ENCODE peak calls at places on chromosomes 6 and 20, in four cellular contexts. C is heart left ventricle; Y is non-pigmented ciliary epithelial cell; M is stimulated activated effector memory CD8-positive, alpha-beta T cell treated with anti-CD3 and anti-CD28 coated beads, Interleukin-12 subunit alpha, Interleukin-12 subunit beta, amount 100 ng/mL, for 72 hours. L is an unnamed sample.

GRCh38 chr6:53326372-53327016 is 22.3 kb downstream of the ELOVL5 start:
- DNase-seq in M (no peak), Y (peak; percentile 97), C (peak; percentile 60), L (no peak)

GRCh38 chr6:87920245-87920644 is 127.4 kb upstream of the SPACA1 start:
- DNase-seq in Y (no peak), M (no peak), C (no peak), L (no peak)

GRCh38 chr6:69835414-69836179 is 30.8 kb upstream of the COL19A1 start:
- DNase-seq in M (no peak), C (no peak), Y (peak; percentile 67), L (no peak)

GRCh38 chr20:36398515-36398914 is 92.4 kb downstream of the DLGAP4 start:
- DNase-seq in Y (no peak), M (no peak), C (no peak), L (no peak)

GRCh38 chr6:135586388-135586787 is 88.8 kb upstream of the AHI1 start:
- DNase-seq in C (no peak), M (no peak), Y (no peak), L (no peak)

GRCh38 chr6:169087436-169088046 is 166.1 kb downstream of the THBS2 start:
- DNase-seq in C (no peak), M (no peak), Y (no peak), L (no peak)

GRCh38 chr20:63700199-63701050 is 4.0 kb downstream of the TNFRSF6B start:
- DNase-seq in M (no peak), C (peak; percentile 27), Y (no peak), L (no peak)

GRCh38 chr20:50723672-50724071 is 7.7 kb upstream of the PARD6B start:
- DNase-seq in Y (no peak), M (no peak), C (no peak), L (peak; percentile 11)

GRCh38 chr6:95819939-95820338 is 195.8 kb upstream of the FUT9 start:
- DNase-seq in C (no peak), Y (no peak), M (no peak), L (no peak)

GRCh38 chr6:144896876-144897275 is 611.7 kb downstream of the UTRN start:
- DNase-seq in M (no peak), C (no peak), Y (no peak), L (no peak)

GRCh38 chr6:7110092-7110792 is 2.5 kb downstream of the RREB1 start:
- DNase-seq in M (no peak), C (no peak), Y (no peak), L (no peak)

GRCh38 chr20:53911301-53911700 is 159.1 kb downstream of the BCAS1 start:
- DNase-seq in C (no peak), M (no peak), Y (no peak), L (peak; percentile 41)

GRCh38 chr20:16035576-16035975 is 537.7 kb downstream of the KIF16B start:
- DNase-seq in Y (no peak), M (no peak), C (no peak), L (no peak)

GRCh38 chr6:30679765-30680535 is 6.5 kb downstream of the PPP1R18 start:
- DNase-seq in Y (no peak), M (no peak), C (no peak), L (no peak)

GRCh38 chr20:61252601-61253263 is 671 bp downstream of the CDH4 start:
- DNase-seq in Y (no peak), C (no peak), M (no peak), L (no peak)

L was measured in left lobe of liver.